ENCODE peak calls at places on chromosome X, in four cellular contexts. J is adipocyte, U is ovary, X is lung. D is an unnamed sample.

GRCh38 chrX:51803833-51804232 is 60.6 kb downstream of the GSPT2 start:
- DNase-seq in U (no peak), X (no peak), J (peak; percentile 42), D (no peak)

GRCh38 chrX:151981129-151981528 is 6.7 kb upstream of the GABRE start:
- DNase-seq in J (peak; percentile 39), U (no peak), X (no peak), D (no peak)

GRCh38 chrX:16103625-16104024 is 19.7 kb upstream of the GRPR start:
- DNase-seq in U (no peak), J (no peak), X (no peak), D (no peak)

GRCh38 chrX:153635388-153635787 is 11.6 kb upstream of the DUSP9 start:
- DNase-seq in X (no peak), U (peak; percentile 34), J (no peak), D (no peak)

GRCh38 chrX:12065251-12065650 is 73.0 kb upstream of the FRMPD4 start:
- DNase-seq in U (no peak), X (no peak), J (peak; percentile 24), D (peak; percentile 66)

GRCh38 chrX:42096262-42096939 is 173.0 kb upstream of the CASK start:
- DNase-seq in U (peak; percentile 24), J (peak; percentile 71), X (peak; percentile 54), D (peak; percentile 45)

GRCh38 chrX:106484233-106484632 is 127.5 kb upstream of the RADX start:
- DNase-seq in U (no peak), J (no peak), X (no peak), D (no peak)

GRCh38 chrX:71542411-71542810 is 9.5 kb downstream of the OGT start:
- DNase-seq in U (no peak), J (peak; percentile 77), X (no peak), D (no peak)

GRCh38 chrX:121641560-121641959 is 594.1 kb downstream of the GLUD2 start:
- DNase-seq in U (no peak), J (peak; percentile 79), X (no peak), D (peak; percentile 9)

GRCh38 chrX:69158166-69159040 is 6.8 kb downstream of the PJA1 start:
- DNase-seq in J (peak; percentile 40), U (peak; percentile 60), X (peak; percentile 57), D (peak; percentile 84)

GRCh38 chrX:31609130-31609529 is 537.3 kb upstream of the FTHL17 start:
- DNase-seq in X (no peak), U (no peak), J (peak; percentile 87), D (no peak)

GRCh38 chrX:121570072-121570841 is 522.8 kb downstream of the GLUD2 start:
- DNase-seq in U (no peak), X (no peak), J (no peak), D (no peak)

GRCh38 chrX:108453841-108454240 is 14.2 kb downstream of the COL4A5 start:
- DNase-seq in U (no peak), J (no peak), X (no peak), D (no peak)

GRCh38 chrX:43846558-43846957 is 35.7 kb downstream of the MAOB start:
- DNase-seq in J (no peak), X (no peak), U (no peak), D (no peak)

GRCh38 chrX:16699389-16699788 is 13.1 kb downstream of the CTPS2 start:
- DNase-seq in X (no peak), U (no peak), J (no peak), D (no peak)

GRCh38 chrX:20260885-20261284 is 5.8 kb downstream of the RPS6KA3 start:
- DNase-seq in U (no peak), J (no peak), X (no peak), D (no peak)

GRCh38 chrX:134547047-134547679 is 87.2 kb downstream of the HPRT1 start:
- DNase-seq in U (no peak), J (peak; percentile 58), X (no peak), D (no peak)

GRCh38 chrX:72026341-72027023 is 105.2 kb downstream of the RTL5 start:
- DNase-seq in U (no peak), J (no peak), X (peak; percentile 28), D (no peak)

DNA sequence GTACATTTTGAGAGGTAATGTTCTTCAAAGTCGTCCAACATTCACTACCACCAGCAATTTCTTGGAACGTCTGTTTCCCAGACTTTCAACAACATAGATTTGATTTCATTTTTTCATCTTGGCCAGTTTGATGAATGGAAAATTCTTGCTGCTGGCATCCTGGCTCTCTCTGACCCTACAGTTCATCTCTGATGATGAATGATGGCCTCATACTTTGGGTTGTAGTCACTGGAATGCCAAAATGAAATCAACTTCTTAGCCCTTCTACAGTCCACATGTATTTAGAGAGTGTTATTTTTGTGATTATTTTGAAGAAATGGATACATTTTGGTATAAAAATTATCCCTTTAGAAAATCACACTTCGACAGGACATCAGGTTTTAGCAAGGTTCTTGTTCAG is 8.8 kb downstream of the CHST7 start:
- DNase-seq in J (peak; percentile 48), X (no peak), U (no peak), D (no peak)
- H3K4me1 ChIP-seq in J (peaks cover 23% of the 10 kb centered on the region), X (peaks cover 15% of the 10 kb centered on the region), U (no peaks in the 10 kb centered on the region), D (peaks cover 3% of the 10 kb centered on the region)

DNA sequence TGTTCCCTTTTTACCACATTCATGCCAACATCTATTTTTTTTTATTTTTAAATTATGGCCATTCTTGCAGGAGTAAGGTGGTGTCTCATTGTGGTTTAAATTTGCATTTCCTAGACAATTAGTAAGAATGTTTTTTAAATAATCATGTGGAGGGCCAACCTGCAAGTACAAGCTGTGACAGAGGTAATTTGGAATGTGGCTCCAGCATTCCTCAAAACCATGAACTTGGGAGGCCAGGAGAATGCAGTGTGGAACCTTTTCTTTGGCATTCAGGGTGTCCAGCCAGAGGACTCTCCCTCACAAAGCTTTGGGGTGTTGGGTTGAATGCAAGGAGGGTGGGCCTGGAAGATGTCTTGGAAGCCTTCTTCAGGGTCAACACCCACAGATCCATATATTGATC is 7.3 kb upstream of the TMEM185A start:
- DNase-seq in U (no peak), X (no peak), J (no peak), D (no peak)
- H3K9me3 ChIP-seq in U (no peaks in the 10 kb centered on the region), X (no peaks in the 10 kb centered on the region), J (no peaks in the 10 kb centered on the region), D (no peaks in the 10 kb centered on the region)

DNA sequence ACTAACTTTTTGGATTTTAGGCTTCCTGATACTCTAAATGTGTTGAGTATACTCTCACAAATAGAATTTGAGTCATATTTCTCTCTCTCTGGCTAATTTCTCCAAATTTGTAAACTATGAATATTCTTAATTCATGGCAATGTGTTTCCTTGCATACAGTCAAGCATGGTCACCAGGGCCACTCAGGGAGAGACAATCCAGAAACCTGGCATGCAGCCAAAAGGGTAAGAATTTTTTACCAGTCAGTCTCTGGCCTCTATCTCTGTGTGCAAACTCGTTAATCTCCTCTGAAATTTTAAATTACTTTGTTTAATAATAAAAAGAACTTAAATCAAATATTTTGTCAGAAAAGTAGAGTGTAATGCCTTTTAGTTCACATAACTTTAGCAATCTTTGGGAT is 179.8 kb downstream of the OR13H1 start:
- DNase-seq in U (no peak), X (no peak), J (no peak), D (no peak)
- H3K36me3 ChIP-seq in U (no peaks in the 10 kb centered on the region), X (no peaks in the 10 kb centered on the region), J (no peaks in the 10 kb centered on the region), D (no peaks in the 10 kb centered on the region)

GRCh38 chrX:124993735-124994134 is 325.9 kb upstream of the TEX13C start:
- DNase-seq in J (no peak), U (no peak), X (no peak), D (no peak)

DNA sequence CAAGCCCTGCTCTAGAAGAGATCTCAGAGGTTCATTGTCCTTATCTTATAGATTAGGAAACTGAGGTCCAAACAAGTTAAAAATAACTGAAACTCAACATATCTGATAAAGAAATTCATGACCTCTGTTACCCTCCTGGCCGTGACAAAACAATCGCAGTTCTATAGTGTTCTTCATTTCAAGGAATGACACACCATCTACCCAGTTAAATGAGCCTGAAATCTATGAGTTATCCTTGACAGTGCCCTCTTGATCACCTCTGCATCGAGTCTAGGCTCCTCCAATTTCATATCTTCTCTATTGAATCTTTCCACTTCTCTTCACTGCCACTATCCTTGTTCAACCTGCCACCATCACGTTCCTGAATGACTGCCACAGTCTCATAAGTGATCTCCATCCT is 325.3 kb upstream of the TEX13C start:
- DNase-seq in U (no peak), J (no peak), X (no peak), D (no peak)
- H3K4me1 ChIP-seq in U (no peaks in the 10 kb centered on the region), J (no peaks in the 10 kb centered on the region), X (no peaks in the 10 kb centered on the region), D (no peaks in the 10 kb centered on the region)